ENCODE peak calls at places on chromosomes 11 and 22, in six cellular contexts. U is neural progenitor cell; L is WTC11; Z is cardiac muscle cell; X is lower lobe of right lung; N is CD4-positive, alpha-beta T cell. S is an unnamed sample.

GRCh38 chr11:34613462-34614183 is 7.3 kb upstream of the EHF start:
- DNase-seq in N (no peak), L (no peak), X (no peak), U (no peak), Z (no peak), S (no peak)

GRCh38 chr11:125300791-125301218 is 136.3 kb downstream of the PKNOX2 start:
- DNase-seq in L (no peak), U (no peak), X (no peak), Z (no peak), N (no peak), S (no peak)

GRCh38 chr22:27876684-27877083 is 42.4 kb downstream of the PITPNB start:
- DNase-seq in L (no peak), X (no peak), N (no peak), Z (no peak), U (peak; percentile 34), S (peak; percentile 97)

GRCh38 chr11:127074151-127074761 is 73.7 kb upstream of the KIRREL3 start:
- DNase-seq in X (no peak), Z (peak; percentile 34), L (peak; percentile 36), N (no peak), U (peak; percentile 56), S (peak; percentile 49)

GRCh38 chr11:81886406-81887075 is 847.1 kb downstream of the FAM181B start:
- DNase-seq in L (no peak), X (no peak), U (no peak), N (no peak), Z (no peak), S (no peak)

GRCh38 chr11:102722804-102723203 is 1.9 kb downstream of the MMP8 start:
- DNase-seq in U (no peak), N (no peak), Z (no peak), X (no peak), L (no peak), S (no peak)

GRCh38 chr11:112780351-112781043 is 180.7 kb upstream of the NCAM1 start:
- DNase-seq in L (no peak), N (no peak), Z (no peak), X (no peak), U (no peak), S (no peak)

GRCh38 chr11:12689029-12689755 is 15.0 kb downstream of the TEAD1 start:
- DNase-seq in N (no peak), L (no peak), X (no peak), U (no peak), Z (no peak), S (no peak)

GRCh38 chr22:40748388-40748970 is 69.2 kb downstream of the MCHR1 start:
- DNase-seq in N (no peak), L (no peak), X (no peak), U (no peak), Z (no peak), S (no peak)

GRCh38 chr11:111913997-111914396 is 1.5 kb downstream of the HSPB2 start:
- DNase-seq in X (no peak), U (no peak), Z (no peak), L (no peak), N (no peak), S (peak; percentile 68)

GRCh38 chr11:120335928-120336640 is at the start of gene ARHGEF12:
- DNase-seq in X (peak; percentile 96), L (peak; percentile 95), Z (peak; percentile 97), N (peak; percentile 55), U (peak; percentile 97), S (peak; percentile 100)

GRCh38 chr11:70525006-70525405 is 126.7 kb downstream of the CTTN start:
- DNase-seq in U (no peak), Z (no peak), N (no peak), L (no peak), X (no peak), S (no peak)

GRCh38 chr11:72576661-72577060 is 97.6 kb downstream of the PDE2A start:
- DNase-seq in U (no peak), X (peak; percentile 11), L (no peak), N (no peak), Z (no peak), S (no peak)

GRCh38 chr11:30513087-30513486 is 73.1 kb downstream of the MPPED2 start:
- DNase-seq in N (no peak), L (no peak), X (no peak), U (no peak), Z (no peak), S (no peak)
- TF ChIP-seq CTCF in N (no peak), L (no peak), X (no peak), U (no peak), Z (no peak), S (no peak)

DNA sequence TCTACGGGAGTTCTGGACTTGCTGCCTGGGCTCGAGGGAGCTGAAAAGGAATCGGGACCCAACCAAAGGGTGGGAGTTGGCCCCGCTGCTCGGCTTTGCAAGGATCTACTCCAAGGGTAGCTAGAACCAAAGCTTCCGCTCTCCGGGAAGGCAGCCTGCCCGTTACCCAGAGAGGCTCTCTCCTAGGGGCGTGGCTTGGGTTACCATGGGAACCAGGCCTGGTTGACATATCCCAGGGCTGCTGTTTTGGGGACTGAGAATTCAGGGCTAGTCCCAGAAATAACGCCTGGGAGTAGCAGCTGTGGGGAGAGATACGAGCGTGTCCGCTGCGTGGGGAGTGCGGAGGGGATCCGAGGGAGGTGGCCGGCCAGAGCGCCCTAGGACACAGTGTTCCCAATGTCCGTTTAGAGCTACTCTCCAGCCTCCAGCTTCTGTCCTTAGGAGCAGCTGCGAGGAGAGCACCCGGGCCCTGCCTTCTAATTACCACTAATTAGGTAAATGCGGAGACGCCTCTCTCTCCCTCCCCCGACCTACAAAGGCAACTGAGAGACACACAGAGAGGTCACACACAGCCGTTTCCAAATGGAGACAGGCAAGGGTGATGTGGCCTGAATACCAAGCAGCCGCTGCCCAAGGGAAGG is 141.5 kb upstream of the CADM1 start:
- DNase-seq in U (peak; percentile 89), N (no peak), X (no peak), Z (peak; percentile 80), L (peak; percentile 87), S (no peak)
- TF ChIP-seq CTCF in U (no peak), N (no peak), X (no peak), Z (no peak), L (no peak), S (no peak)

DNA sequence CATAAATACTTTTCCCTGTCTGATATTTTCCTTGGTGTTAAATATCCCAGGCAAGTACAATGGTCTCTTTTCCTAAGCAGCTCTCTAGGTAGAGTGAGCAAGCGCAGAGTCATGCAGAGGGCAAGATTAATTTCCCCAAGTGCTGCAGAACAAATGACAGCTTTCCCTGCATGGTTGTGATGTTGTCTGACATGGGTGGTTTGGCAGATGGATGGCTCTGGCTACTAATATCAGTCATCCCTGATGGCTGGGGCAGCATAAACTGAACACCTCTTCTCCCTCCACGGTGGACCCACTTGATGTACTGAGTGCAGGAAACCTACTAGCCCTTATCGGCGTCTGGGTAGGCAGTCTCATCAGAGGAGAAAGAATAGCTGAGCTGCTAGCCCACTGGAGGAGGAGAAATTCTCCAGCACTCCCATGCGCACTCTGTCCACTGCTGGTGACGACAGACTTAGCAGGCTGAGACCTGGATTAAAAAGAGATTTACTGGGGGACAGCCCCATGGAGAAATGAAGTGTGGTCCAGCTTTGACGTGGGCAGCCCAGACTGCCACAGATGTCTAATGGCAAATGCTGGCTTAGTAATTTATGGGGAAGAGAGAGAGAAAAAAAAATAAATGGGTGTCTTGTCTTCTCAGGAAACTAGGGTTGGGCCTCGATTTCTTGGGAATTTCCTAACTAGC is 202.8 kb downstream of the DBX1 start:
- DNase-seq in Z (peak; percentile 28), L (no peak), N (no peak), U (no peak), X (no peak), S (no peak)
- TF ChIP-seq CTCF in Z (no peak), L (no peak), N (no peak), U (no peak), X (no peak), S (no peak)

DNA sequence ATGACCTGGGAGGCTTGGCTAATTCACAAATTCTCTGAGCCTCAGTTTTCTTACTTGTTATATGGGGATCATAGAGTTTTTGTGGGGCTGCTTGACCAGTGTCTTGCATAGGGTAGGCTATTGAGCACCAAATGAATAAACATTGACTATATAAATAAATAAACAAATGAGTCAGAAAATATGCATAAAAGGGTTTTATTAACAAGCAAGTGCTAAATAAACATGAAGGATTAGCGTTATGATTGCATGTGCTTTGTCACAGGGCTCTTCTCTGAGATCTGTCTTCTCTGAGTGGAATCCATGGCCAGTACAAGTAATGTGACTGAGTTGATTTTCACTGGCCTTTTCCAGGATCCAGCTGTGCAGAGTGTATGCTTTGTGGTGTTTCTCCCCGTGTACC is at the start of gene OR4B1:
- DNase-seq in X (no peak), N (no peak), U (no peak), L (no peak), Z (no peak), S (no peak)
- TF ChIP-seq CTCF in X (no peak), N (no peak), U (no peak), L (no peak), Z (no peak), S (no peak)

DNA sequence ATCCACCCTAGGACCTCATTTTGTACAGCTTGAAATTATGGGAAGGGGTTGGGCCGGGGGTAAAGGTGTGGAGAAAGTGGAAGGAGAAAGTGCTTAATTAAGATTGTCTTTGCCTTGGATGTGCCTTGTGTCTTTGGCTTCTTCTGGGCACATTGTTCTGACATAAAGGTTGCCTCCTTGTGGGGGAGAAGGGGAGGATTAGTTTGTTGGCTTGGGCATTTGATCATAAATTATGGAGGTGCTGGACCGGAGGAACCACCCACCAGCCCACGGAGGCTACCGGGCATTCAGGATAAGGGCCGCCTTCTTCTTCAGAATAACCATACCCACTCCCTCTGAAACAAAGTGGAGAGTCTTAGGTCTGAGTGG is 1.3 kb downstream of the PAFAH1B2 start:
- DNase-seq in L (no peak), U (peak; percentile 47), X (no peak), Z (peak; percentile 17), N (no peak), S (peak; percentile 70)
- TF ChIP-seq CTCF in L (no peak), U (peak; percentile 27), X (no peak), Z (peak; percentile 31), N (no peak), S (peak; percentile 45)

GRCh38 chr11:60169264-60169915 is 13.5 kb downstream of the MS4A6A start:
- DNase-seq in N (no peak), U (peak; percentile 22), Z (no peak), X (no peak), L (peak; percentile 28), S (peak; percentile 33)
- TF ChIP-seq CTCF in N (no peak), U (peak; percentile 36), Z (peak; percentile 43), X (peak; percentile 47), L (no peak), S (peak; percentile 59)

GRCh38 chr11:32658639-32659406 is 75.2 kb downstream of the EIF3M start:
- DNase-seq in Z (no peak), U (no peak), L (no peak), N (no peak), X (no peak), S (no peak)

GRCh38 chr11:32659672-32660071 is 76.0 kb downstream of the EIF3M start:
- DNase-seq in Z (no peak), L (no peak), U (no peak), N (no peak), X (no peak), S (peak; percentile 29)
- TF ChIP-seq CTCF in Z (no peak), L (no peak), U (no peak), N (no peak), X (no peak), S (no peak)

S was measured in A673.